ENCODE peak calls at places on chromosomes 13 and 19, in six cellular contexts. M is IMR-90, Q is HepG2, S is SK-N-SH, K is GM12878, Y is A549. R is an unnamed sample.
A peak's percentile ranks its signal among the peaks of the same experiment; 100 is the strongest.

GRCh38 chr13:81171065-81171647 is 830.2 kb upstream of the SPRY2 start:
- DNase-seq in S (peak; percentile 12), K (no peak), Q (peak; percentile 5), M (no peak), Y (peak; percentile 3), R (peak; percentile 3)

GRCh38 chr13:80047406-80047805 is 293.5 kb downstream of the SPRY2 start:
- DNase-seq in Y (no peak), Q (no peak), M (peak; percentile 69), K (no peak), S (no peak), R (no peak)

GRCh38 chr19:51830263-51830662 is 35.3 kb downstream of the FPR3 start:
- DNase-seq in M (no peak), Y (no peak), K (no peak), Q (no peak), S (no peak), R (peak; percentile 46)

GRCh38 chr13:34867590-34867989 is 74.5 kb upstream of the NBEA start:
- DNase-seq in S (no peak), M (peak; percentile 8), K (peak; percentile 3), Q (no peak), Y (peak; percentile 15), R (no peak)

GRCh38 chr13:42876810-42877550 is 95.6 kb downstream of the FAM216B start:
- DNase-seq in K (no peak), S (no peak), M (peak; percentile 66), Q (no peak), Y (no peak), R (no peak)

GRCh38 chr13:98103531-98103930 is 39.4 kb upstream of the FARP1 start:
- DNase-seq in K (no peak), Y (no peak), S (no peak), Q (no peak), M (no peak), R (no peak)

GRCh38 chr13:67148219-67148583 is 81.9 kb downstream of the PCDH9 start:
- DNase-seq in S (no peak), K (no peak), M (peak; percentile 68), Y (no peak), Q (no peak), R (no peak)

GRCh38 chr13:50708461-50708860 is 135.0 kb downstream of the DLEU7 start:
- DNase-seq in S (no peak), K (no peak), M (no peak), Y (no peak), Q (no peak), R (no peak)

GRCh38 chr13:50094615-50095293 is 79.5 kb downstream of the KCNRG start:
- DNase-seq in K (no peak), S (no peak), Y (no peak), M (peak; percentile 29), Q (no peak), R (no peak)

GRCh38 chr19:34310494-34310981 is 54.5 kb upstream of the GPI start:
- DNase-seq in Y (no peak), S (no peak), Q (no peak), K (no peak), M (no peak), R (no peak)

GRCh38 chr19:34314437-34315313 is 50.3 kb upstream of the GPI start:
- DNase-seq in Q (no peak), Y (no peak), K (peak; percentile 32), S (no peak), M (no peak), R (no peak)

GRCh38 chr19:34316247-34316646 is 48.7 kb upstream of the GPI start:
- DNase-seq in K (no peak), Q (no peak), S (no peak), Y (no peak), M (no peak), R (no peak)

GRCh38 chr19:34316741-34317241 is 48.2 kb upstream of the GPI start:
- DNase-seq in Q (no peak), K (no peak), M (peak; percentile 66), Y (peak; percentile 36), S (no peak), R (peak; percentile 30)

DNA sequence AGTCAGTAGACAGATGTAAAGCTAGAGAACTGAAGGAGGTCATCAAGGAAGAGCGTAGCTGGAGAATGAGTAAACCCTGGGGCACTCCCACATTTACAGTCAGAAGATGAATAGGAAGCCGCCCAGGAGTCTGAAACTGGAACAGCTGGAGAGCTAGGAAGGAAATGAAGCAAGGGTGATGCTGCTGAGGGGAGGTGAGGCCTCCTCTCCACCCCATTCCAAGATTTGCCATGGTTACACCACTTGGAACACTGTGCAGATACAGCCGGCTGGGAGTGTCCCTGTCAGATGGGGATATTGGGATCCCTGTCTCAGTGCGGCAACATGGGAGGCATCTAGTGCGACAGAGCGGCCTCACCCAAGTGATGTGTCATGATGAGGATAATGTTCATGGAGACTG is 51.8 kb upstream of the GPI start:
- DNase-seq in K (no peak), M (peak; percentile 84), Q (no peak), Y (no peak), S (no peak), R (no peak)
- TF ChIP-seq SMC3 in K (no peak), M (no peak), Q (no peak), Y (no peak), S (no peak), R (no peak)

DNA sequence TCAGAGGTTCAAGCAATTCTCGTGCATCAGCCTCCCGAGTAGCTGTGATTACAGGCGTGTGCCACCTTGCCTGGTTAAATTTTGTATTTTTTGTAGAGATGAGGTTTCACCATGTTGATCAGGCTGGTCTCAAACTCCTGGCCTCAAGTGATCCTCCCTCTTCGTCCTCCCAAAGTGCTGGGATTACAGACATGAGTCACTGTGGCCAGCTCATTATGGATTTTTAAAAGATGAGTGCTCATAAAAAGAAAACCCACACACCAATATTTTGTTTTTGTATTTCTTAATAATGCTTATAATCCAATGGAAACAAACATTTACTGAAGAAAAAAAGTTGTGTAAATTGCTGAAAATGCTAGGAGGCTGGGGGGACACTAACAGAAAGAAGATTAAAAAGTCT is 5.0 kb upstream of the MICU2 start:
- DNase-seq in Y (no peak), M (no peak), K (no peak), Q (no peak), S (no peak), R (no peak)
- TF ChIP-seq SMC3 in Y (no peak), M (no peak), K (no peak), Q (no peak), S (no peak), R (no peak)

DNA sequence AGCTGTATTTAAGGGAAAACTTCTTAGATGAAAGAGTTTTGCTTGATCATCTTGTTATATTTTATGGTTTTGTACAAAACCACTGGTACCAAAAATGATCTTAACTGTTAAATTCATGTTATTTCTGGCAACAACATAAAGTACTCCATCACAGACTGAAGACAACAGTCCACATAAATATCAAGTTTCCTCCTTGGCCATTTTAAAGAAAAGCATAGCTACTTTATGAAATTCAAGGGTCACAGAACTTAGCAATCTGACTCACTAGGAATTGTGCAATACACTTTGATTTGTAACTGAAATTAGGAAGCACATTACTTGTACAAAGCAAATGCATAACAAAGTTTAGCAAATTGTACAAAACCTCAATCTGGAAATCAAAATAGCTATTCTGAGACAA is 66.2 kb downstream of the TBC1D4 start:
- DNase-seq in M (peak; percentile 89), Q (no peak), Y (no peak), S (no peak), K (no peak), R (no peak)
- TF ChIP-seq SMC3 in M (no peak), Q (no peak), Y (no peak), S (no peak), K (no peak), R (no peak)

GRCh38 chr13:33828431-33829129 is 10.6 kb downstream of the RFC3 start:
- DNase-seq in S (no peak), K (no peak), Q (no peak), M (no peak), Y (no peak), R (no peak)

GRCh38 chr13:33838567-33839131 is 20.7 kb downstream of the RFC3 start:
- DNase-seq in M (peak; percentile 8), Q (no peak), S (no peak), Y (no peak), K (no peak), R (no peak)

GRCh38 chr13:33827152-33827551 is 9.2 kb downstream of the RFC3 start:
- DNase-seq in Y (no peak), K (no peak), S (no peak), M (no peak), Q (no peak), R (no peak)

DNA sequence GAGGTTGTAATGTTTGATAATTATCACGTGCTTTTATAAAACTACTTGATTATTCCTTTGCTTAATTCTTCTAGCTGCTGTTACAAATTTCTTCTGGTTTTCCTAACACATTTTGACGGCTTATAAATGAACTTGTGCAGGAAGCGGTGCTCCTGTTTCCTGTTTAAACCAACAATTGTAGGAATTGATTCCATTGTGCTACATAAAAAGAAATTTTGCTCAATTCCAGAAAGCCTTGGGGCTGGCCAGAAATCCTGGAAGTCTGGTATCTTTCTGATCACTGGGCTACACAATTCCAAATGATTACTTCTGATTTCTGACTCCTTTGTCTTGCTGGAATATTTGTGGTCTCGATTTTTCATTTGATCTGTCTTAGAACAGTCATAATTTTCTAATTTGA is 14.9 kb downstream of the RFC3 start:
- DNase-seq in M (no peak), Q (no peak), K (no peak), Y (no peak), S (no peak), R (no peak)
- TF ChIP-seq SMC3 in M (no peak), Q (no peak), K (no peak), Y (no peak), S (no peak), R (no peak)

GRCh38 chr19:48928164-48929005 is 5.1 kb upstream of the DHDH start:
- DNase-seq in Q (no peak), S (no peak), Y (no peak), K (no peak), M (peak; percentile 58), R (no peak)

GRCh38 chr19:48922548-48923490 is 10.7 kb upstream of the DHDH start:
- DNase-seq in M (no peak), Q (no peak), Y (no peak), K (no peak), S (no peak), R (no peak)

GRCh38 chr19:48921721-48922500 is 11.6 kb upstream of the DHDH start:
- DNase-seq in K (no peak), M (no peak), Y (no peak), Q (no peak), S (no peak), R (no peak)

GRCh38 chr19:48925240-48925843 is 8.2 kb upstream of the DHDH start:
- DNase-seq in M (peak; percentile 91), S (no peak), Y (peak; percentile 95), K (no peak), Q (peak; percentile 28), R (no peak)

GRCh38 chr19:48926909-48927308 is 6.6 kb upstream of the DHDH start:
- DNase-seq in Y (peak; percentile 87), Q (no peak), S (no peak), K (no peak), M (peak; percentile 99), R (peak; percentile 85)
- TF ChIP-seq SMC3 in Y (no peak), Q (no peak), S (no peak), K (no peak), M (no peak), R (no peak)

GRCh38 chr13:75717525-75717924 is 81.4 kb downstream of the LMO7 start:
- DNase-seq in Y (no peak), S (no peak), K (no peak), Q (no peak), M (no peak), R (no peak)
- TF ChIP-seq SMC3 in Y (no peak), S (no peak), K (no peak), Q (no peak), M (no peak), R (no peak)

R was measured in K562.